ENCODE peak calls at places on chromosomes 6 and 20, in seven cellular contexts. X is HCT116, U is GM12878, Q is HepG2, B is SK-N-SH, H is H1, T is K562. O is an unnamed sample.

GRCh38 chr6:89087881-89088280 is 7.3 kb downstream of the PNRC1 start:
- DNase-seq in X (no peak), U (no peak), Q (no peak), B (no peak), H (no peak), T (no peak), O (no peak)

GRCh38 chr6:19902201-19902600 is 65.0 kb downstream of the ID4 start:
- DNase-seq in X (no peak), U (no peak), Q (no peak), B (no peak), H (no peak), T (no peak), O (no peak)

GRCh38 chr20:8375898-8376297 is 243.8 kb downstream of the PLCB1 start:
- DNase-seq in X (no peak), U (no peak), Q (no peak), B (no peak), H (no peak), T (no peak), O (no peak)

GRCh38 chr6:47276377-47276776 is 33.3 kb downstream of the TNFRSF21 start:
- DNase-seq in X (no peak), U (no peak), Q (no peak), B (no peak), H (no peak), T (no peak), O (no peak)

GRCh38 chr6:170006524-170007467 is 255.4 kb downstream of the ERMARD start:
- DNase-seq in X (no peak), U (no peak), Q (no peak), B (no peak), H (peak), T (no peak), O (no peak)

GRCh38 chr20:21569586-21569985 is 55.7 kb upstream of the NKX2-2 start:
- DNase-seq in X (no peak), U (no peak), Q (no peak), B (no peak), H (no peak), T (no peak), O (no peak)

GRCh38 chr6:87742106-87742505 is 40.1 kb upstream of the AKIRIN2 start:
- DNase-seq in X (no peak), U (no peak), Q (no peak), B (no peak), H (no peak), T (no peak), O (no peak)

GRCh38 chr20:63372971-63373885 is 12.1 kb upstream of the CHRNA4 start:
- DNase-seq in X (no peak), U (no peak), Q (no peak), B (no peak), H (no peak), T (no peak), O (no peak)

GRCh38 chr6:135346747-135347146 is 150.8 kb downstream of the AHI1 start:
- DNase-seq in X (no peak), U (no peak), Q (no peak), B (peak), H (no peak), T (no peak), O (peak)

GRCh38 chr20:20780127-20780822 is 67.8 kb upstream of the RALGAPA2 start:
- DNase-seq in X (no peak), U (peak), Q (peak), B (no peak), H (no peak), T (no peak), O (no peak)

GRCh38 chr6:22095886-22096285 is 200.9 kb downstream of the PRL start:
- DNase-seq in X (no peak), U (no peak), Q (no peak), B (no peak), H (no peak), T (no peak), O (no peak)

GRCh38 chr20:38164069-38164468 is 1.0 kb downstream of the TGM2 start:
- DNase-seq in X (no peak), U (no peak), Q (no peak), B (no peak), H (no peak), T (no peak), O (no peak)

GRCh38 chr6:133632206-133632605 is 256.7 kb upstream of the TCF21 start:
- DNase-seq in X (no peak), U (no peak), Q (no peak), B (no peak), H (no peak), T (no peak), O (no peak)

GRCh38 chr6:28634758-28635546 is 109.3 kb downstream of the GPX5 start:
- DNase-seq in X (no peak), U (no peak), Q (peak), B (peak), H (peak), T (no peak), O (no peak)

GRCh38 chr6:56244089-56244488 is 3.3 kb downstream of the COL21A1 start:
- DNase-seq in X (no peak), U (no peak), Q (no peak), B (no peak), H (no peak), T (no peak), O (no peak)

GRCh38 chr6:320351-321157 is 28.3 kb downstream of the DUSP22 start:
- DNase-seq in X (no peak), U (no peak), Q (no peak), B (no peak), H (no peak), T (no peak), O (no peak)

GRCh38 chr20:48186447-48186846 is 401.2 kb upstream of the SULF2 start:
- DNase-seq in X (no peak), U (no peak), Q (no peak), B (no peak), H (no peak), T (no peak), O (no peak)

GRCh38 chr6:138001750-138002349 is 105.4 kb downstream of the PERP start:
- DNase-seq in X (peak), U (no peak), Q (peak), B (peak), H (peak), T (peak), O (peak)

GRCh38 chr6:168699631-168700315 is 258.8 kb downstream of the SMOC2 start:
- DNase-seq in X (no peak), U (no peak), Q (no peak), B (peak), H (no peak), T (no peak), O (no peak)

GRCh38 chr6:52547647-52548352 is 29.1 kb downstream of the TRAM2 start:
- DNase-seq in X (no peak), U (no peak), Q (peak), B (peak), H (no peak), T (peak), O (no peak)

GRCh38 chr6:142187209-142187608 is 40.1 kb downstream of the VTA1 start:
- DNase-seq in X (no peak), U (no peak), Q (no peak), B (no peak), H (no peak), T (no peak), O (peak)

GRCh38 chr6:143775326-143775725 is 67.8 kb upstream of the LTV1 start:
- DNase-seq in X (no peak), U (no peak), Q (no peak), B (no peak), H (no peak), T (no peak), O (no peak)

GRCh38 chr6:143774347-143774746 is 68.8 kb upstream of the LTV1 start:
- DNase-seq in X (no peak), U (no peak), Q (no peak), B (no peak), H (no peak), T (no peak), O (no peak)

GRCh38 chr6:143773503-143773902 is 69.6 kb upstream of the LTV1 start:
- DNase-seq in X (no peak), U (no peak), Q (no peak), B (no peak), H (no peak), T (no peak), O (no peak)

GRCh38 chr6:143772662-143773061 is 70.5 kb upstream of the LTV1 start:
- DNase-seq in X (no peak), U (no peak), Q (no peak), B (no peak), H (no peak), T (no peak), O (no peak)

DNA sequence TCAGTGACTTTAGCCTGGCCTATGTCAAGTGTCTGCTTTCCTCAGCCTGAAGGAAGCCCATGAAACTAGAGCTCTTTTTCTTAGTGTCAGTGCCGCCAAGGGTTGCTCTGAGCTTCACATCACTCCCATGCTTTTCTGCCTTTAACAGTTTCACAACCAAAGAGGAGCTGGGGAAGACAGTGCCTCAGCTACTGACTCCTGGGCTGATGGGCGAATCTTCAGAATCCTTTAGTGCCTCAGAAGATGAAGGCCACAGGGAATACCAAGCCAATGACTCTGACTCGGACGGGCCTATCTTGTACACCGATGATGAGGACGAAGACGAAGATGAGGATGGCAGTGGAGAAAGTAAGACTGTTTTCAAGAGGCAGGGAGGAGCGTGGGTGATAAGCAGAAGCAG is 71.0 kb upstream of the LTV1 start:
- DNase-seq in X (no peak), U (no peak), Q (no peak), B (no peak), H (no peak), T (no peak), O (no peak)
- H2AFZ ChIP-seq in X (no peak), U (no peak), Q (no peak), B (no peak), H (no peak), T (no peak), O (no peak)

GRCh38 chr6:131451330-131452195 is 121.5 kb upstream of the ARG1 start:
- DNase-seq in X (no peak), U (no peak), Q (no peak), B (no peak), H (no peak), T (no peak), O (no peak)
- TF ChIP-seq POLR2AphosphoS5 in X (no peak), U (no peak), Q (no peak), B (no peak), H (no peak), T (no peak), O (no peak)

GRCh38 chr6:98044791-98045190 is 761.8 kb upstream of the MMS22L start:
- DNase-seq in X (no peak), U (no peak), Q (no peak), B (no peak), H (no peak), T (no peak), O (no peak)
- H3K9ac ChIP-seq in X (no peak), U (no peak), Q (no peak), B (no peak), H (no peak), T (no peak), O (no peak)

DNA sequence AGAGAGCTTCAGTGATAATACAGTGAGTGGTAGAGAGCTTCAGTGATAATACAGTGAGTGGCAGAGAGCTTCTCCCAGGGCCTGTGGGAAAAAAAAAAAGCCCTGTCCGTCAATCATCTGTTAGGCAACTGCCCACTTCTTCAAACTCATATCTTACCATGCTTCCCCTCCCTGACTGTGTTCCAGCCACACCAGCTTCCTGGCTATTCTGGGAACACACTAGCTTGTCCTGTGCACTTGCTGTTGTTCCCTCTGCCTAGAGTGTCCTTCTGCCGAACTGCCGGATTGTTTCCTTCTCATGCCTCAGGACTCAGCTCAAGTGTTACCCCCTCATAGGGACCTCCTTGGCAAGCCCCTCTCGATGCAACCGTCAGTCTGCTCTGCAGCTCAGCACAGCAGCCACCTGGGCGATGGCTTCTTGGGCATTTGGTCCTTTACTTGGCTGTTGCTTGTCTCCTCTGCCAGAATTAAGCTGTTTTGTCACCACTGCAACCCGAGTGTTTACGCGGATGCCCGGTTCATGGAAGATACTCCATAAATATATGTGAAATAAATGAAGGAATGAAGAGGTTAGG is 91.1 kb upstream of the EYA2 start:
- DNase-seq in X (no peak), U (no peak), Q (no peak), B (no peak), H (no peak), T (no peak), O (no peak)
- H2AFZ ChIP-seq in X (no peak), U (no peak), Q (no peak), B (no peak), H (peak), T (no peak), O (no peak)

GRCh38 chr20:44731657-44732056 is 14.0 kb upstream of the KCNK15 start:
- DNase-seq in X (no peak), U (no peak), Q (no peak), B (no peak), H (no peak), T (no peak), O (no peak)

GRCh38 chr20:44725852-44726251 is 10.7 kb downstream of the CCN5 start:
- DNase-seq in X (no peak), U (no peak), Q (no peak), B (no peak), H (no peak), T (no peak), O (no peak)

GRCh38 chr20:44730441-44730840 is 15.2 kb upstream of the KCNK15 start:
- DNase-seq in X (peak), U (no peak), Q (no peak), B (no peak), H (no peak), T (no peak), O (peak)

GRCh38 chr20:44727039-44727438 is 11.9 kb downstream of the CCN5 start:
- DNase-seq in X (no peak), U (no peak), Q (no peak), B (no peak), H (no peak), T (no peak), O (no peak)

GRCh38 chr20:44728835-44729342 is 13.7 kb downstream of the CCN5 start:
- DNase-seq in X (peak), U (no peak), Q (no peak), B (peak), H (peak), T (no peak), O (peak)
- TF ChIP-seq POLR2AphosphoS5 in X (peak), U (no peak), Q (no peak), B (peak), H (no peak), T (no peak), O (no peak)

GRCh38 chr6:127458190-127458589 is 999 bp downstream of the KIAA0408 start:
- DNase-seq in X (no peak), U (no peak), Q (no peak), B (no peak), H (no peak), T (no peak), O (no peak)
- H3K9ac ChIP-seq in X (no peak), U (no peak), Q (no peak), B (no peak), H (no peak), T (no peak), O (no peak)

GRCh38 chr6:10759312-10759839 is 11.8 kb downstream of the TMEM14B start:
- DNase-seq in X (peak), U (no peak), Q (peak), B (peak), H (no peak), T (peak), O (peak)

GRCh38 chr6:10759884-10760329 is 12.3 kb downstream of the TMEM14B start:
- DNase-seq in X (peak), U (no peak), Q (no peak), B (no peak), H (no peak), T (no peak), O (peak)

DNA sequence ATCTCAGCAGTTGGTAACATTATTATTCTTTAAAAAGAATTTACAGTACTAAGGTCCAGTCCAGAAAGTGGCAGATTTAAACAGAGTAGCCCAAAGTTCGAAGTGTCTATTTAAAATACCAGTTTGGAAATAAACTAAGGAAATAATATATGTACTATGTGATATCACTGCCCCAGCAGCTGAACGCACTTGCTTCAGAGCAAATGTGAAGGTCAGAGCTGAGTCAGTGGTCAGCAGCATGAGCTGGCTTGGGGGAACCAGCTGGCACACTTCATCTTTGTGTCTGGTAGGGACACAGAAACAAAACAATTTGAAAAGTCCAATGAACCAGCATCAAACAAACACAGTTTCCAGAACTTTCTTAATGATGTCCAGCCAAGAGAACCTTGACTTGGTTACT is 15.4 kb downstream of the TMEM14B start:
- DNase-seq in X (no peak), U (no peak), Q (peak), B (no peak), H (no peak), T (no peak), O (peak)
- H2AFZ ChIP-seq in X (no peak), U (no peak), Q (no peak), B (no peak), H (no peak), T (no peak), O (no peak)

DNA sequence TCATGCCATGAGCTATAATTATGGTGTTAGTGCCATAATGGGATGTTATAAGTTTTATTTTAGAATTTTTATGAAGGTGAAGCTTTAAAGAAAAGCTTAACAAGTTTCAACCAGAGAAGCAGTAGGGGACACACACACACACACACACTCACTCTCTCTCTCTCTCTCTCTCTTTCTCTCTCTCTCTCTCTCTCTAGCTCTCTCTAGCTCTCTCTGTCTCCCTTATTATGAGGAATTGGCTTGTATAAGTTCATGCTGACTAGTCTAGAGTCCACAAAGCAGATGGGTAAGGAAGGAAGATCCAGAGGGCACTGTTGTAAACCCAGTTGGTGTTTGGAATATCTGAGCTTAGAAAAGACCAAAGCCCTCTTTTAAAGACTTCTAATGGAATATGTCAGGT is 102.4 kb downstream of the QKI start:
- DNase-seq in X (no peak), U (no peak), Q (no peak), B (no peak), H (no peak), T (no peak), O (no peak)
- TF ChIP-seq POLR2AphosphoS5 in X (no peak), U (no peak), Q (no peak), B (no peak), H (no peak), T (no peak), O (no peak)

DNA sequence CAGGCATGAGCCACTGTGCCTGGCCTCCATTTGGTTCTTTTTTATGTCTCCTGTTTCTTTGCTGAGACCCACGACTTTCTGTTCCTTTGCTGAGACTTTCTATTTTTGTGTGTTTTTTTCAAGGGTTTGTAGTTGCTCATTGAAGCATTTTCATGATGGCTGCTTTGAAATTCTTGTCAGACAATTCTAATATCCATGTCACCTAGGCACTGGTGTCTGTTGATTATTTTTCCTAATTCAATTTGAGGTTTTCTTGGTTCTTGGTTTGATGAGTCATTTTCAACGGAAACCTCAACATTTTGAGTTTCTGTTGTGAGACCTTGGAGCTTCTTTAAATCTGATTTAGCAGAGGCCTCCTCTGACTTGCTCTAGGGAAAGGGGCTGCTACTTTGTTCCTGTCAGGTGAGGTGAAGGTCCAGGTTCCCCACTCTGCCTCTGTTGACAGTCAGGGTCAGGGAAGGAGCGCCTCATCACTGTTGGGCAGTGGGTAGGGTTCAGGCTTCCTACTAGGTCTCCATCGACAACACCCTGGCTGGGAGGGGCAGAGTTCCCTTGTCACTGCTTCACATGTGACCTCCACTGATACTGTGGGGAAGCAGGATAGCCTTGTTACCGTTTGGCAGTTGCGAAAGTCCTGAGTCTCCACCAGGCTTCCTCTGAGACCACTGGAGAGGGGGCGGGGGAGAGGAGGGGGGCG is 67.2 kb upstream of the RNF24 start:
- DNase-seq in X (no peak), U (peak), Q (peak), B (peak), H (no peak), T (peak), O (no peak)
- H3K9ac ChIP-seq in X (no peak), U (peak), Q (peak), B (peak), H (no peak), T (peak), O (no peak)

GRCh38 chr6:43724354-43724753 is 36.8 kb upstream of the MRPS18A start:
- DNase-seq in X (no peak), U (no peak), Q (no peak), B (no peak), H (no peak), T (no peak), O (no peak)
- H2AFZ ChIP-seq in X (no peak), U (peak), Q (no peak), B (no peak), H (no peak), T (peak), O (no peak)